ENCODE peak calls at places on chromosomes 12 and 14, in five cellular contexts. One of them, this sample, is unnamed.

GRCh38 chr12:71164877-71165197 is 7.0 kb upstream of the TSPAN8 start:
- DNase-seq in NCI-H748 treated with DMSO at 0.1 percent for 48 hours: no peak
- DNase-seq in naive B cell: no peak
- DNase-seq in epithelial cell of prostate: no peak
- DNase-seq in HEK293T: no peak
- DNase-seq in this sample: no peak

GRCh38 chr12:87196329-87196728 is 832.9 kb downstream of the C12orf50 start:
- DNase-seq in NCI-H748 treated with DMSO at 0.1 percent for 48 hours: no peak
- DNase-seq in naive B cell: no peak
- DNase-seq in epithelial cell of prostate: no peak
- DNase-seq in HEK293T: no peak
- DNase-seq in this sample: no peak

GRCh38 chr12:117111386-117112267 is 12.4 kb upstream of the TESC start:
- DNase-seq in NCI-H748 treated with DMSO at 0.1 percent for 48 hours: peak
- DNase-seq in naive B cell: no peak
- DNase-seq in epithelial cell of prostate: no peak
- DNase-seq in HEK293T: no peak
- DNase-seq in this sample: no peak

GRCh38 chr12:48859607-48860006 is 6.1 kb downstream of the RND1 start:
- DNase-seq in NCI-H748 treated with DMSO at 0.1 percent for 48 hours: no peak
- DNase-seq in naive B cell: no peak
- DNase-seq in epithelial cell of prostate: no peak
- DNase-seq in HEK293T: no peak
- DNase-seq in this sample: no peak

GRCh38 chr12:42904683-42905418 is 315.3 kb upstream of the PRICKLE1 start:
- DNase-seq in NCI-H748 treated with DMSO at 0.1 percent for 48 hours: no peak
- DNase-seq in naive B cell: no peak
- DNase-seq in epithelial cell of prostate: no peak
- DNase-seq in HEK293T: no peak
- DNase-seq in this sample: no peak

GRCh38 chr14:36655963-36656768 is 5.5 kb upstream of the PAX9 start:
- DNase-seq in NCI-H748 treated with DMSO at 0.1 percent for 48 hours: peak
- DNase-seq in naive B cell: no peak
- DNase-seq in epithelial cell of prostate: no peak
- DNase-seq in HEK293T: no peak
- DNase-seq in this sample: peak

GRCh38 chr12:94555687-94556086 is 94.7 kb downstream of the TMCC3 start:
- DNase-seq in NCI-H748 treated with DMSO at 0.1 percent for 48 hours: no peak
- DNase-seq in naive B cell: no peak
- DNase-seq in epithelial cell of prostate: no peak
- DNase-seq in HEK293T: no peak
- DNase-seq in this sample: no peak

GRCh38 chr14:61266436-61267220 is 14.5 kb downstream of the TMEM30B start:
- DNase-seq in NCI-H748 treated with DMSO at 0.1 percent for 48 hours: no peak
- DNase-seq in naive B cell: no peak
- DNase-seq in epithelial cell of prostate: no peak
- DNase-seq in HEK293T: no peak
- DNase-seq in this sample: no peak